ENCODE peak calls at places on chromosomes 13 and 19, in eight cellular contexts. One of them, this sample, is unnamed.

GRCh38 chr13:51838235-51838846 is 6.6 kb downstream of the TMEM272 start:
- DNase-seq in ascending aorta: no peak
- DNase-seq in effector memory CD4-positive, alpha-beta T cell: no peak
- DNase-seq in lower lobe of right lung: no peak
- DNase-seq in PC-3: peak
- DNase-seq in CD4-positive, CD25-positive, alpha-beta regulatory T cell: no peak
- DNase-seq in body of pancreas: no peak
- DNase-seq in GM23248: peak
- DNase-seq in this sample: no peak

GRCh38 chr13:91270031-91270430 is 77.5 kb upstream of the MIR17HG start:
- DNase-seq in ascending aorta: no peak
- DNase-seq in effector memory CD4-positive, alpha-beta T cell: no peak
- DNase-seq in lower lobe of right lung: no peak
- DNase-seq in PC-3: no peak
- DNase-seq in CD4-positive, CD25-positive, alpha-beta regulatory T cell: no peak
- DNase-seq in body of pancreas: no peak
- DNase-seq in GM23248: no peak
- DNase-seq in this sample: no peak

GRCh38 chr19:8097198-8097597 is 44.6 kb downstream of the CCL25 start:
- DNase-seq in ascending aorta: no peak
- DNase-seq in effector memory CD4-positive, alpha-beta T cell: no peak
- DNase-seq in lower lobe of right lung: peak
- DNase-seq in PC-3: no peak
- DNase-seq in CD4-positive, CD25-positive, alpha-beta regulatory T cell: no peak
- DNase-seq in body of pancreas: no peak
- DNase-seq in GM23248: no peak
- DNase-seq in this sample: no peak

GRCh38 chr13:110341445-110342247 is 34.6 kb downstream of the COL4A2 start:
- DNase-seq in ascending aorta: no peak
- DNase-seq in effector memory CD4-positive, alpha-beta T cell: no peak
- DNase-seq in lower lobe of right lung: no peak
- DNase-seq in PC-3: no peak
- DNase-seq in CD4-positive, CD25-positive, alpha-beta regulatory T cell: no peak
- DNase-seq in body of pancreas: no peak
- DNase-seq in GM23248: no peak
- DNase-seq in this sample: peak

GRCh38 chr19:44692379-44692721 is 6.6 kb upstream of the CEACAM16 start:
- DNase-seq in ascending aorta: no peak
- DNase-seq in effector memory CD4-positive, alpha-beta T cell: no peak
- DNase-seq in lower lobe of right lung: no peak
- DNase-seq in PC-3: no peak
- DNase-seq in CD4-positive, CD25-positive, alpha-beta regulatory T cell: no peak
- DNase-seq in body of pancreas: no peak
- DNase-seq in GM23248: no peak
- DNase-seq in this sample: no peak

GRCh38 chr19:31340059-31341025 is 8.9 kb downstream of the TSHZ3 start:
- DNase-seq in ascending aorta: no peak
- DNase-seq in effector memory CD4-positive, alpha-beta T cell: peak
- DNase-seq in lower lobe of right lung: no peak
- DNase-seq in PC-3: no peak
- DNase-seq in CD4-positive, CD25-positive, alpha-beta regulatory T cell: peak
- DNase-seq in body of pancreas: no peak
- DNase-seq in GM23248: peak
- DNase-seq in this sample: no peak

GRCh38 chr19:5539431-5539833 is 28.3 kb downstream of the TINCR start:
- DNase-seq in ascending aorta: no peak
- DNase-seq in effector memory CD4-positive, alpha-beta T cell: no peak
- DNase-seq in lower lobe of right lung: no peak
- DNase-seq in PC-3: no peak
- DNase-seq in CD4-positive, CD25-positive, alpha-beta regulatory T cell: no peak
- DNase-seq in body of pancreas: no peak
- DNase-seq in GM23248: no peak
- DNase-seq in this sample: peak

GRCh38 chr19:13463296-13463695 is 43.0 kb downstream of the CACNA1A start:
- DNase-seq in ascending aorta: no peak
- DNase-seq in effector memory CD4-positive, alpha-beta T cell: no peak
- DNase-seq in lower lobe of right lung: no peak
- DNase-seq in PC-3: peak
- DNase-seq in CD4-positive, CD25-positive, alpha-beta regulatory T cell: no peak
- DNase-seq in body of pancreas: no peak
- DNase-seq in GM23248: peak
- DNase-seq in this sample: no peak

GRCh38 chr19:35852029-35852780 is at the start of gene NPHS1:
- DNase-seq in ascending aorta: no peak
- DNase-seq in effector memory CD4-positive, alpha-beta T cell: no peak
- DNase-seq in lower lobe of right lung: no peak
- DNase-seq in PC-3: no peak
- DNase-seq in CD4-positive, CD25-positive, alpha-beta regulatory T cell: no peak
- DNase-seq in body of pancreas: no peak
- DNase-seq in GM23248: no peak
- DNase-seq in this sample: no peak

GRCh38 chr19:2552859-2553258 is 76.9 kb downstream of the GADD45B start:
- DNase-seq in ascending aorta: no peak
- DNase-seq in effector memory CD4-positive, alpha-beta T cell: peak
- DNase-seq in lower lobe of right lung: peak
- DNase-seq in PC-3: peak
- DNase-seq in CD4-positive, CD25-positive, alpha-beta regulatory T cell: peak
- DNase-seq in body of pancreas: no peak
- DNase-seq in GM23248: peak
- DNase-seq in this sample: peak

GRCh38 chr13:49308104-49308875 is 60.6 kb downstream of the CDADC1 start:
- DNase-seq in ascending aorta: peak
- DNase-seq in effector memory CD4-positive, alpha-beta T cell: no peak
- DNase-seq in lower lobe of right lung: peak
- DNase-seq in PC-3: no peak
- DNase-seq in CD4-positive, CD25-positive, alpha-beta regulatory T cell: no peak
- DNase-seq in body of pancreas: peak
- DNase-seq in GM23248: peak
- DNase-seq in this sample: peak

GRCh38 chr19:50720921-50721291 is 1.3 kb upstream of the SHANK1 start:
- DNase-seq in ascending aorta: no peak
- DNase-seq in effector memory CD4-positive, alpha-beta T cell: no peak
- DNase-seq in lower lobe of right lung: no peak
- DNase-seq in PC-3: peak
- DNase-seq in CD4-positive, CD25-positive, alpha-beta regulatory T cell: no peak
- DNase-seq in body of pancreas: no peak
- DNase-seq in GM23248: peak
- DNase-seq in this sample: peak

GRCh38 chr13:64428196-64428595 is 2801.9 kb downstream of the PCDH9 start:
- DNase-seq in ascending aorta: no peak
- DNase-seq in effector memory CD4-positive, alpha-beta T cell: no peak
- DNase-seq in lower lobe of right lung: no peak
- DNase-seq in PC-3: peak
- DNase-seq in CD4-positive, CD25-positive, alpha-beta regulatory T cell: no peak
- DNase-seq in body of pancreas: no peak
- DNase-seq in GM23248: no peak
- DNase-seq in this sample: no peak

GRCh38 chr19:1241417-1242095 is at the start of gene ATP5F1D:
- DNase-seq in ascending aorta: no peak
- DNase-seq in effector memory CD4-positive, alpha-beta T cell: peak
- DNase-seq in lower lobe of right lung: peak
- DNase-seq in PC-3: peak
- DNase-seq in CD4-positive, CD25-positive, alpha-beta regulatory T cell: peak
- DNase-seq in body of pancreas: peak
- DNase-seq in GM23248: peak
- DNase-seq in this sample: peak

GRCh38 chr19:6692027-6692426 is 22.1 kb upstream of the TNFSF14 start:
- DNase-seq in ascending aorta: no peak
- DNase-seq in effector memory CD4-positive, alpha-beta T cell: no peak
- DNase-seq in lower lobe of right lung: no peak
- DNase-seq in PC-3: no peak
- DNase-seq in CD4-positive, CD25-positive, alpha-beta regulatory T cell: no peak
- DNase-seq in body of pancreas: no peak
- DNase-seq in GM23248: no peak
- DNase-seq in this sample: no peak

GRCh38 chr13:97726664-97727235 is 226.7 kb upstream of the IPO5 start:
- DNase-seq in ascending aorta: no peak
- DNase-seq in effector memory CD4-positive, alpha-beta T cell: no peak
- DNase-seq in lower lobe of right lung: no peak
- DNase-seq in PC-3: no peak
- DNase-seq in CD4-positive, CD25-positive, alpha-beta regulatory T cell: no peak
- DNase-seq in body of pancreas: no peak
- DNase-seq in GM23248: no peak
- DNase-seq in this sample: no peak

GRCh38 chr13:110664074-110664473 is 41.8 kb downstream of the CARS2 start:
- DNase-seq in ascending aorta: no peak
- DNase-seq in effector memory CD4-positive, alpha-beta T cell: no peak
- DNase-seq in lower lobe of right lung: no peak
- DNase-seq in PC-3: no peak
- DNase-seq in CD4-positive, CD25-positive, alpha-beta regulatory T cell: no peak
- DNase-seq in body of pancreas: no peak
- DNase-seq in GM23248: no peak
- DNase-seq in this sample: no peak

GRCh38 chr19:48230555-48231129 is 25.1 kb downstream of the CARD8 start:
- DNase-seq in ascending aorta: no peak
- DNase-seq in effector memory CD4-positive, alpha-beta T cell: peak
- DNase-seq in lower lobe of right lung: no peak
- DNase-seq in PC-3: no peak
- DNase-seq in CD4-positive, CD25-positive, alpha-beta regulatory T cell: no peak
- DNase-seq in body of pancreas: no peak
- DNase-seq in GM23248: no peak
- DNase-seq in this sample: no peak

GRCh38 chr13:79917628-79918027 is 423.3 kb downstream of the SPRY2 start:
- DNase-seq in ascending aorta: no peak
- DNase-seq in effector memory CD4-positive, alpha-beta T cell: no peak
- DNase-seq in lower lobe of right lung: no peak
- DNase-seq in PC-3: no peak
- DNase-seq in CD4-positive, CD25-positive, alpha-beta regulatory T cell: no peak
- DNase-seq in body of pancreas: no peak
- DNase-seq in GM23248: no peak
- DNase-seq in this sample: no peak

GRCh38 chr13:33367931-33368330 is 82.4 kb upstream of the STARD13 start:
- DNase-seq in ascending aorta: no peak
- DNase-seq in effector memory CD4-positive, alpha-beta T cell: no peak
- DNase-seq in lower lobe of right lung: no peak
- DNase-seq in PC-3: no peak
- DNase-seq in CD4-positive, CD25-positive, alpha-beta regulatory T cell: no peak
- DNase-seq in body of pancreas: no peak
- DNase-seq in GM23248: no peak
- DNase-seq in this sample: no peak

GRCh38 chr19:11337080-11337479 is 2.4 kb downstream of the RAB3D start:
- DNase-seq in ascending aorta: no peak
- DNase-seq in effector memory CD4-positive, alpha-beta T cell: no peak
- DNase-seq in lower lobe of right lung: no peak
- DNase-seq in PC-3: no peak
- DNase-seq in CD4-positive, CD25-positive, alpha-beta regulatory T cell: peak
- DNase-seq in body of pancreas: no peak
- DNase-seq in GM23248: no peak
- DNase-seq in this sample: peak

DNA sequence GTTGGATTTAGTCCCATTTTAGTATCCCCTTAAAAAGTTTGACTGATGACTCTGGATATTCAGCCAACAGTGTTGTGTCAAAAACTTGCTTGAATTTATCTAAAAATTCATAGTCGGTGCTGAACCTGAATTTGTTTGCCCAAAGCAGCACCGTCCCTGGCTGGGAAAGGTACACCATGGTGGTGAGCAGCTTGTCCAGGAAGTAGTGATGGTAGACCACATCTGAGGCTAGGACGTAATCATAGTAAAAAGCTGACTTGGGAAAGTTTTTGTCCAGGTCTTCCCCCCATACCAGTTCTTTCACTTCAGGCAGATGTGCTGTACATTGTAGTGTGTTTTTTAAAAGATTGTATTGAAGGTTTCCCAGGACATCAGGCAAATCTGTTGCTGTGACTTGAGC is 8.8 kb downstream of the METTL21C start:
- DNase-seq in ascending aorta: no peak
- DNase-seq in effector memory CD4-positive, alpha-beta T cell: no peak
- DNase-seq in lower lobe of right lung: no peak
- DNase-seq in PC-3: no peak
- DNase-seq in CD4-positive, CD25-positive, alpha-beta regulatory T cell: no peak
- DNase-seq in body of pancreas: no peak
- DNase-seq in GM23248: no peak
- DNase-seq in this sample: no peak
- H3K27ac ChIP-seq in ascending aorta: no peak
- H3K27ac ChIP-seq in effector memory CD4-positive, alpha-beta T cell: no peak
- H3K27ac ChIP-seq in lower lobe of right lung: no peak
- H3K27ac ChIP-seq in PC-3: no peak
- H3K27ac ChIP-seq in CD4-positive, CD25-positive, alpha-beta regulatory T cell: no peak
- H3K27ac ChIP-seq in body of pancreas: no peak
- H3K27ac ChIP-seq in GM23248: no peak
- H3K27ac ChIP-seq in this sample: no peak

GRCh38 chr13:68713394-68713793 is 1394.2 kb upstream of the ATXN8OS start:
- DNase-seq in ascending aorta: no peak
- DNase-seq in effector memory CD4-positive, alpha-beta T cell: no peak
- DNase-seq in lower lobe of right lung: no peak
- DNase-seq in PC-3: no peak
- DNase-seq in CD4-positive, CD25-positive, alpha-beta regulatory T cell: no peak
- DNase-seq in body of pancreas: no peak
- DNase-seq in GM23248: no peak
- DNase-seq in this sample: no peak
- H3K4me3 ChIP-seq in ascending aorta: no peak
- H3K4me3 ChIP-seq in effector memory CD4-positive, alpha-beta T cell: no peak
- H3K4me3 ChIP-seq in lower lobe of right lung: no peak
- H3K4me3 ChIP-seq in PC-3: no peak
- H3K4me3 ChIP-seq in CD4-positive, CD25-positive, alpha-beta regulatory T cell: no peak
- H3K4me3 ChIP-seq in body of pancreas: no peak
- H3K4me3 ChIP-seq in GM23248: no peak
- H3K4me3 ChIP-seq in this sample: no peak

DNA sequence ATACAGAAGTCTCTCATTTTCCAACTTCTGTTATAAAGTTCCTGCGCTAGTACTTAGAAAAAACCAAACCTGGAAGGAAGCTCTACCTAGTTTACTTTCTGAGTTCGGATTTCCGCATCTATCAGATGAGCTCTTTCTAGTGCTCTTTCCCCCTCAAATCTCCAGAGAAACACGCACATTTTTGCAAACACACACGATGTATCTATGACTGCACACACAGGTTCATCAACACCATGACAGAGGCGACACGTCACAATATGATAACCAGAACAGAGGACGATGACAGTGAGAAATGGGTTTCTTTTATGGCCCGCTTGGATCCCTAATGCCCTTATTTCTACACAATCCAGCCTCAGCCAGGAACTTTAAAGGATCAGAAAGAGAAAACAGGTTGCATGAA is 612 bp upstream of the LRRC63 start:
- DNase-seq in ascending aorta: no peak
- DNase-seq in effector memory CD4-positive, alpha-beta T cell: no peak
- DNase-seq in lower lobe of right lung: no peak
- DNase-seq in PC-3: peak
- DNase-seq in CD4-positive, CD25-positive, alpha-beta regulatory T cell: peak
- DNase-seq in body of pancreas: no peak
- DNase-seq in GM23248: no peak
- DNase-seq in this sample: no peak
- H3K27ac ChIP-seq in ascending aorta: no peak
- H3K27ac ChIP-seq in effector memory CD4-positive, alpha-beta T cell: peak
- H3K27ac ChIP-seq in lower lobe of right lung: peak
- H3K27ac ChIP-seq in PC-3: no peak
- H3K27ac ChIP-seq in CD4-positive, CD25-positive, alpha-beta regulatory T cell: peak
- H3K27ac ChIP-seq in body of pancreas: no peak
- H3K27ac ChIP-seq in GM23248: no peak
- H3K27ac ChIP-seq in this sample: no peak

DNA sequence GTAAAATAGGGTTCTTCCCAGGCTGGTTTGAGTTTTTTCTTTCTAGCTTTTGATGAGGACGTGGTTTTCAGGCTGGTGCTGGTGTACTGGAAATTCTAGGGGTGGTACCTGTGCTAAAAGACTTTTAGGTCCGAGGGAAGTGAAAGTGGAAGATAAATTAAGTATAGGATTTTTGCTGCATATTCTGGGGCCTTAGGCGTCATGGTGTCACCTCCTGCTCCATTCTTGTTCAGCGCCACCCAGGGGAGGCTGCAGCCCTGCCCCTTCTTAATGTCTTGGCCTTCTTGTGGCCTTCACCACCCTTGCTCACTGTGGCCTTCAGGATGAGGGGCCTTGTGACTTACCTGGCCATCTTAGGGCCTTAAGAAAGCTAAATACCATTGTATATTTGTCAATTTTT is 12.4 kb downstream of the ZNF552 start:
- DNase-seq in ascending aorta: no peak
- DNase-seq in effector memory CD4-positive, alpha-beta T cell: no peak
- DNase-seq in lower lobe of right lung: no peak
- DNase-seq in PC-3: no peak
- DNase-seq in CD4-positive, CD25-positive, alpha-beta regulatory T cell: no peak
- DNase-seq in body of pancreas: no peak
- DNase-seq in GM23248: no peak
- DNase-seq in this sample: no peak
- H3K4me3 ChIP-seq in ascending aorta: no peak
- H3K4me3 ChIP-seq in effector memory CD4-positive, alpha-beta T cell: no peak
- H3K4me3 ChIP-seq in lower lobe of right lung: no peak
- H3K4me3 ChIP-seq in PC-3: no peak
- H3K4me3 ChIP-seq in CD4-positive, CD25-positive, alpha-beta regulatory T cell: no peak
- H3K4me3 ChIP-seq in body of pancreas: no peak
- H3K4me3 ChIP-seq in GM23248: no peak
- H3K4me3 ChIP-seq in this sample: no peak